ENCODE peak calls at places on chromosomes 5 and 9, in four cellular contexts. X is esophagus muscularis mucosa, S is ovary, I is SK-N-SH. E is an unnamed sample.

GRCh38 chr5:127754727-127755126 is 51.5 kb downstream of the CCDC192 start:
- DNase-seq in I (no peak), X (no peak), S (no peak), E (peak; percentile 39)

GRCh38 chr9:104983491-104983890 is 55.5 kb upstream of the ABCA1 start:
- DNase-seq in S (no peak), I (no peak), X (no peak), E (no peak)

GRCh38 chr9:113872485-113873143 is 3.5 kb upstream of the ZNF618 start:
- DNase-seq in X (no peak), I (no peak), S (no peak), E (no peak)

GRCh38 chr5:179270581-179271300 is 74.5 kb downstream of the ADAMTS2 start:
- DNase-seq in I (peak; percentile 74), S (peak; percentile 79), X (no peak), E (no peak)

GRCh38 chr5:134586866-134587524 is 45.6 kb downstream of the SAR1B start:
- DNase-seq in S (peak; percentile 87), X (no peak), I (peak; percentile 89), E (peak; percentile 88)

GRCh38 chr5:120599576-120599975 is 135.5 kb downstream of the PRR16 start:
- DNase-seq in I (no peak), X (no peak), S (no peak), E (no peak)

GRCh38 chr5:169945831-169946261 is 34.4 kb downstream of the INSYN2B start:
- DNase-seq in X (no peak), S (peak; percentile 47), I (peak; percentile 26), E (peak; percentile 26)

GRCh38 chr5:134133213-134133994 is 18.9 kb downstream of the TCF7 start:
- DNase-seq in I (no peak), X (no peak), S (peak; percentile 16), E (no peak)

GRCh38 chr9:94780516-94780950 is 54.0 kb downstream of the AOPEP start:
- DNase-seq in X (no peak), S (no peak), I (peak; percentile 59), E (no peak)

GRCh38 chr9:115162946-115163345 is 45.0 kb upstream of the TNC start:
- DNase-seq in X (no peak), S (no peak), I (no peak), E (no peak)

GRCh38 chr5:43564289-43564850 is 7.5 kb upstream of the PAIP1 start:
- DNase-seq in X (no peak), S (no peak), I (no peak), E (no peak)

GRCh38 chr9:137089232-137089947 is 2.6 kb downstream of the MAN1B1 start:
- DNase-seq in I (no peak), X (no peak), S (no peak), E (no peak)

GRCh38 chr5:141637266-141637692 is 482 bp downstream of the RELL2 start:
- DNase-seq in X (no peak), I (peak; percentile 86), S (no peak), E (peak; percentile 37)

GRCh38 chr5:166979576-166979975 is 1311.9 kb upstream of the WWC1 start:
- DNase-seq in I (no peak), S (no peak), X (no peak), E (no peak)
- H3K4me3 ChIP-seq in I (peak overlapping the region; percentile 54), S (peak overlapping the region; percentile 35), X (peak overlapping the region; percentile 56), E (peak overlapping the region; percentile 63)

DNA sequence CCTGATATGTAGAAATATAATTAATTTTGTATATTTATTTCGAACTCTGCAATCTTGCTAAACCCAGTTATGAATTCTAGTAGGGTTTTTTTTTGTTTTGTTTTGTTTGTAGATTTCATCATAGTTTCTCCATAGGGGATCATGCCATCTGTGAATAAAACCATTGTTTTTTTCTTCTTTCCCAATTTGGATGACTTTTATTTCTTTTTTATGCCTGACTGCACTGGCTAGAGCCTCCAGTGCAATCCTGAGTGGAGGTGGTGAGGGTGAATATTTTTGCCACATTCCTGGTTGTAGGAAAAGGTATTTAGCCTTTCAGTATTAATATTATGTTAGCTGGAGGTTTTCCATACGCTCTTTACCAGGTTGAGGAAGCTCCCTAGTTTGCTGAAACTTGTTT is 70.0 kb upstream of the GFPT2 start:
- DNase-seq in I (no peak), X (no peak), S (no peak), E (no peak)
- TF ChIP-seq EP300 in I (no peak), X (no peak), S (no peak), E (no peak)

GRCh38 chr5:38548064-38548759 is 8.2 kb downstream of the LIFR start:
- DNase-seq in X (no peak), S (no peak), I (no peak), E (no peak)
- H3K27ac ChIP-seq in X (peak overlapping the region; percentile 10), S (peak overlapping the region; percentile 30), I (no peak overlapping the region), E (no peak overlapping the region)

DNA sequence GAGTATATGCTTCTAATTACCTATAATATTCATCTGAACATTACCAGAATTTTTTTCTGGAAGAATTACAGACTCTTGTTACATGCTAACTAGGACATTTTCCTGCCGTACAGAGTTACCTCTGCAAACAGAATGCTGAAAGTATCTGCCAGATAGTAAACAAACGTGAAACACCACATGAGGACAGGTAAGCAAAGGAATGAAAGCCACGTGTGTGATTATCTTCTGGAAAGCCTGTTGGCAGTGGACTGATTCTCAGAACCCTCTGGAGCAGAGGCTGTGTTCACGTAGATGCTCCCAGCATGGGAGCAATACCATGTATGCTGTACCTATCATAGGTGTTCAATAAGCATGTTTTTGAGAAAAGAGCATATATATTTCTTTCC is 472.6 kb downstream of the ENC1 start:
- DNase-seq in I (no peak), S (no peak), X (no peak), E (no peak)
- H3K4me3 ChIP-seq in I (no peak overlapping the region), S (no peak overlapping the region), X (no peak overlapping the region), E (no peak overlapping the region)

GRCh38 chr9:124297553-124297905 is 39.8 kb downstream of the NEK6 start:
- DNase-seq in S (peak; percentile 66), X (no peak), I (no peak), E (peak; percentile 85)
- TF ChIP-seq EP300 in S (no peak), X (peak; percentile 36), I (no peak), E (no peak)

GRCh38 chr5:111017731-111018130 is 53.8 kb upstream of the TSLP start:
- DNase-seq in S (no peak), X (no peak), I (no peak), E (no peak)
- H3K27ac ChIP-seq in S (no peak overlapping the region), X (no peak overlapping the region), I (peak overlapping the region; percentile 68), E (no peak overlapping the region)

GRCh38 chr5:160186480-160186879 is 42.8 kb upstream of the FABP6 start:
- DNase-seq in S (no peak), X (no peak), I (no peak), E (no peak)

GRCh38 chr5:160185954-160186353 is 43.4 kb upstream of the FABP6 start:
- DNase-seq in X (no peak), I (no peak), S (no peak), E (no peak)

GRCh38 chr5:160188151-160188967 is 40.9 kb upstream of the FABP6 start:
- DNase-seq in S (peak; percentile 78), X (no peak), I (no peak), E (peak; percentile 68)

GRCh38 chr5:160187091-160187490 is 42.2 kb upstream of the FABP6 start:
- DNase-seq in I (no peak), X (no peak), S (no peak), E (no peak)

DNA sequence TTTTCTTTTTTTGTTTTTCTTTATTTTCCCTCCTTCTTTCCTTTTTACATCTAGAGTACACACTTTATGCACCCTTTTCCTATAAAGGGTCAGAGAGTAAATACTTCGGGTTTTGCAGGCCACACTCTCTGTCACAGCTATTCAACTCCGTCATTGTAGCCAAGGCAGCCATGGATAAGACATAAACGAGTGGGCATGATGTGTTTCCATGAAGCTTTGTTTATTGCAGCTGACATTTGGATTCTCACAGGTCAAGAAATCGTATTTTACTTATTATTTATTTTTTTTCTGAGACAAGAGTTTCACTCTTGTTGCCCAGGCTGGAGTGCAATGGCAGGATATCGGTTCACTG is 40.4 kb upstream of the FABP6 start:
- DNase-seq in X (no peak), I (no peak), S (no peak), E (no peak)
- H3K4me3 ChIP-seq in X (no peak overlapping the region), I (no peak overlapping the region), S (peak overlapping the region; percentile 51), E (no peak overlapping the region)